ENCODE peak calls at places on chromosomes 13 and 19, in four cellular contexts. R is GM12891, J is M059J, E is kidney glomerular epithelial cell. V is an unnamed sample.

GRCh38 chr19:3135961-3136683 is at the start of gene GNA15:
- DNase-seq in R (no peak), J (no peak), E (no peak), V (no peak)

GRCh38 chr19:45492627-45493470 is 4.0 kb downstream of the RTN2 start:
- DNase-seq in R (no peak), J (no peak), E (no peak), V (no peak)

GRCh38 chr13:108496364-108497215 is 132.8 kb upstream of the MYO16 start:
- DNase-seq in R (no peak), J (no peak), E (no peak), V (no peak)

GRCh38 chr19:34481861-34482379 is 362 bp downstream of the WTIP start:
- DNase-seq in R (no peak), J (peak), E (no peak), V (peak)

GRCh38 chr13:66264976-66265375 is 965.2 kb downstream of the PCDH9 start:
- DNase-seq in R (no peak), J (no peak), E (peak), V (no peak)

GRCh38 chr19:22137791-22138190 is 59.0 kb downstream of the ZNF676 start:
- DNase-seq in R (no peak), J (no peak), E (no peak), V (no peak)

GRCh38 chr13:77860621-77861020 is 58.0 kb downstream of the EDNRB start:
- DNase-seq in R (no peak), J (peak), E (peak), V (no peak)

GRCh38 chr19:41411682-41412265 is 14.2 kb downstream of the BCKDHA start:
- DNase-seq in R (no peak), J (peak), E (no peak), V (no peak)

GRCh38 chr13:36074659-36075058 is 56.5 kb downstream of the DCLK1 start:
- DNase-seq in R (no peak), J (peak), E (no peak), V (no peak)

GRCh38 chr13:85230754-85231153 is 568.5 kb downstream of the SLITRK6 start:
- DNase-seq in R (no peak), J (no peak), E (no peak), V (no peak)

GRCh38 chr19:55640577-55641375 is at the start of gene ZNF580:
- DNase-seq in R (peak), J (peak), E (peak), V (peak)

GRCh38 chr13:36601186-36601585 is 72.6 kb upstream of the SERTM1 start:
- DNase-seq in R (no peak), J (peak), E (no peak), V (no peak)

GRCh38 chr13:71240906-71241305 is 626.1 kb downstream of the DACH1 start:
- DNase-seq in R (no peak), J (no peak), E (no peak), V (no peak)

GRCh38 chr13:42681394-42681793 is 100.0 kb upstream of the FAM216B start:
- DNase-seq in R (no peak), J (no peak), E (no peak), V (no peak)

GRCh38 chr19:55103190-55103589 is 14.2 kb downstream of the PPP1R12C start:
- DNase-seq in R (no peak), J (no peak), E (no peak), V (no peak)

GRCh38 chr19:44782729-44783128 is 5.0 kb downstream of the CBLC start:
- DNase-seq in R (no peak), J (peak), E (no peak), V (no peak)

GRCh38 chr19:15222738-15223648 is 9.3 kb downstream of the EPHX3 start:
- DNase-seq in R (peak), J (peak), E (peak), V (peak)

GRCh38 chr19:4449022-4449825 is 8.4 kb downstream of the UBXN6 start:
- DNase-seq in R (peak), J (no peak), E (no peak), V (no peak)

GRCh38 chr13:98571955-98572662 is 4.8 kb downstream of the STK24 start:
- DNase-seq in R (no peak), J (no peak), E (no peak), V (no peak)

GRCh38 chr13:57633141-57633949 is 1.8 kb downstream of the PCDH17 start:
- DNase-seq in R (no peak), J (no peak), E (no peak), V (no peak)

GRCh38 chr19:50567052-50567841 is 988 bp downstream of the LRRC4B start:
- DNase-seq in R (no peak), J (no peak), E (no peak), V (no peak)

GRCh38 chr13:25329706-25330105 is 28.3 kb downstream of the NUP58 start:
- DNase-seq in R (no peak), J (peak), E (no peak), V (no peak)

GRCh38 chr13:64810701-64811258 is 2419.4 kb downstream of the PCDH9 start:
- DNase-seq in R (no peak), J (peak), E (no peak), V (no peak)

GRCh38 chr13:106105153-106105552 is 430.3 kb downstream of the EFNB2 start:
- DNase-seq in R (no peak), J (peak), E (no peak), V (no peak)

GRCh38 chr13:40446365-40446764 is 220.1 kb downstream of the FOXO1 start:
- DNase-seq in R (no peak), J (peak), E (no peak), V (no peak)

GRCh38 chr13:91546865-91547264 is 148.4 kb downstream of the GPC5 start:
- DNase-seq in R (no peak), J (no peak), E (no peak), V (no peak)

GRCh38 chr19:41570639-41571112 is 5.3 kb upstream of the CEACAM21 start:
- DNase-seq in R (peak), J (peak), E (peak), V (peak)

GRCh38 chr19:406999-407491 is 1.9 kb downstream of the C2CD4C start:
- DNase-seq in R (no peak), J (no peak), E (no peak), V (no peak)

GRCh38 chr19:42528354-42529247 is at the start of gene CEACAM1:
- DNase-seq in R (peak), J (peak), E (no peak), V (peak)

GRCh38 chr19:54464044-54464623 is 556 bp upstream of the LENG9 start:
- DNase-seq in R (no peak), J (peak), E (peak), V (peak)

GRCh38 chr19:590396-590745 is 690 bp downstream of the HCN2 start:
- DNase-seq in R (no peak), J (peak), E (no peak), V (no peak)

V was measured in HuH-7.5.